ENCODE peak calls at places on chromosomes 7 and 10, in four cellular contexts. One of them, this sample, is unnamed.

GRCh38 chr10:28906934-28907333 is 229.6 kb downstream of the BAMBI start:
- DNase-seq in A549: no peak
- DNase-seq in GM12878: no peak
- DNase-seq in HepG2: no peak
- DNase-seq in this sample: no peak

GRCh38 chr10:132121511-132121830 is 55.7 kb downstream of the JAKMIP3 start:
- DNase-seq in GM12878: no peak
- DNase-seq in HepG2: no peak
- DNase-seq in A549: no peak
- DNase-seq in this sample: no peak

GRCh38 chr7:149245744-149246143 is 6.3 kb downstream of the ZNF212 start:
- DNase-seq in GM12878: no peak
- DNase-seq in A549: no peak
- DNase-seq in HepG2: no peak
- DNase-seq in this sample: no peak

GRCh38 chr7:99092064-99092720 is 51.7 kb downstream of the SMURF1 start:
- DNase-seq in HepG2: peak
- DNase-seq in GM12878: no peak
- DNase-seq in A549: no peak
- DNase-seq in this sample: no peak

GRCh38 chr7:39659356-39660013 is 36.1 kb downstream of the RALA start:
- DNase-seq in HepG2: no peak
- DNase-seq in A549: no peak
- DNase-seq in GM12878: no peak
- DNase-seq in this sample: no peak

GRCh38 chr10:92880233-92880861 is 32.0 kb downstream of the EXOC6 start:
- DNase-seq in GM12878: no peak
- DNase-seq in A549: peak
- DNase-seq in HepG2: peak
- DNase-seq in this sample: no peak

GRCh38 chr10:124308351-124308645 is 110.4 kb downstream of the OAT start:
- DNase-seq in HepG2: no peak
- DNase-seq in A549: no peak
- DNase-seq in GM12878: no peak
- DNase-seq in this sample: no peak

GRCh38 chr7:27198138-27198841 is 1.6 kb downstream of the HOXA13 start:
- DNase-seq in HepG2: no peak
- DNase-seq in GM12878: no peak
- DNase-seq in A549: no peak
- DNase-seq in this sample: no peak

GRCh38 chr7:55365680-55366460 is 733 bp downstream of the LANCL2 start:
- DNase-seq in HepG2: peak
- DNase-seq in A549: peak
- DNase-seq in GM12878: peak
- DNase-seq in this sample: peak

GRCh38 chr10:44757551-44758205 is 153.5 kb upstream of the TMEM72 start:
- DNase-seq in HepG2: no peak
- DNase-seq in A549: no peak
- DNase-seq in GM12878: no peak
- DNase-seq in this sample: no peak

GRCh38 chr10:112446055-112446854 is 459 bp downstream of the ZDHHC6 start:
- DNase-seq in GM12878: no peak
- DNase-seq in A549: no peak
- DNase-seq in HepG2: no peak
- DNase-seq in this sample: no peak

GRCh38 chr7:23383225-23383624 is 84.1 kb downstream of the MALSU1 start:
- DNase-seq in HepG2: no peak
- DNase-seq in GM12878: no peak
- DNase-seq in A549: no peak
- DNase-seq in this sample: no peak

DNA sequence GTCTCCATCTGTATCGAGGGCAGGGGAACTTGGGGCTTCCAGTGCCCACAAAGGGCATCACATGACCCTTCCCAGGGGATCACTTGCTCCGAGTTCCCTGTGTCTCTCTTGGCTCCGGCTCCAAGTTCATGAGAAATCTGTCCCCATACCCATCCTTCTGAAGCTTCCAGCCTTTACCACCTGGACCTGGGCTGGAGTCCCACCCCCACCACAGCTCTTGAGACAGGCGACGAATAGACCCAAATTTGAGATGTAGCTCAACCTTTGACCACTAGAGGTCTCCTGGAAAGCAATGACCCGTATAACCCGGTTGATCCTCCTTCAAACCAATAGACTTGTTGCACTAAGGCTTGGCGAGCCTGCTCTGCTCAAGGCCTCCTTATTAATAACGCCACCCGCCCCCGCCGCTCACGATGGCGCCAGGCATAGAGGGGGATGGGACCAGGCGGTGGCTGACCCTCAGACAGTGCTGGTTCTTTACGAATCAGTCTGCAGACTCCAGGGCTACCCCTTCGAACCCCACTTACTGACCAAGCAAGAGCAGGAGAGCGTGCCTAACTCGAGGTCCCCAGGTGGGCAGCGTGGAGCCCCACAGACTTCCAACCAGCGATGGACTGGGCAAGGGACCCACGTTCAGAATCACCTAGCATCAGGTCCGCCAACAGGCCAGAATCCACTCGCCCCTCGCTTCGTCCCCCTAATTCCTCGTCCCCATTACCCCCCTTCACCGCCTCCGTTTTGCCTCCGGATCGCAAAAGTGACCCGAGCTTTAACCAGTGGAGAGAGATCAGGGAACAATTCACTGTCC is 4.4 kb upstream of the ARID5B start:
- DNase-seq in GM12878: peak
- DNase-seq in A549: peak
- DNase-seq in HepG2: peak
- DNase-seq in this sample: peak
- TF ChIP-seq MYC in GM12878: no peak
- TF ChIP-seq MYC in A549: no peak
- TF ChIP-seq MYC in HepG2: no peak
- TF ChIP-seq MYC in this sample: no peak

GRCh38 chr10:100909506-100910260 is 3.1 kb upstream of the SLF2 start:
- DNase-seq in GM12878: no peak
- DNase-seq in HepG2: no peak
- DNase-seq in A549: no peak
- DNase-seq in this sample: no peak
- TF ChIP-seq SMC3 in GM12878: no peak
- TF ChIP-seq SMC3 in HepG2: no peak
- TF ChIP-seq SMC3 in A549: no peak
- TF ChIP-seq SMC3 in this sample: no peak

GRCh38 chr10:87546221-87546620 is 41.5 kb downstream of the MINPP1 start:
- DNase-seq in A549: no peak
- DNase-seq in GM12878: peak
- DNase-seq in HepG2: no peak
- DNase-seq in this sample: no peak
- TF ChIP-seq MYC in A549: no peak
- TF ChIP-seq MYC in GM12878: no peak
- TF ChIP-seq MYC in HepG2: no peak
- TF ChIP-seq MYC in this sample: no peak

GRCh38 chr10:86868353-86868752 is 89.1 kb downstream of the MMRN2 start:
- DNase-seq in GM12878: no peak
- DNase-seq in HepG2: no peak
- DNase-seq in A549: no peak
- DNase-seq in this sample: no peak
- TF ChIP-seq SMC3 in GM12878: no peak
- TF ChIP-seq SMC3 in HepG2: no peak
- TF ChIP-seq SMC3 in A549: no peak
- TF ChIP-seq SMC3 in this sample: no peak

GRCh38 chr10:20017961-20018360 is 201.7 kb downstream of the PLXDC2 start:
- DNase-seq in A549: no peak
- DNase-seq in HepG2: no peak
- DNase-seq in GM12878: no peak
- DNase-seq in this sample: no peak
- TF ChIP-seq MYC in A549: no peak
- TF ChIP-seq MYC in HepG2: no peak
- TF ChIP-seq MYC in GM12878: no peak
- TF ChIP-seq MYC in this sample: no peak

GRCh38 chr7:50342616-50343114 is 38.1 kb downstream of the IKZF1 start:
- DNase-seq in HepG2: no peak
- DNase-seq in A549: no peak
- DNase-seq in GM12878: no peak
- DNase-seq in this sample: no peak

GRCh38 chr7:50341709-50342108 is 37.2 kb downstream of the IKZF1 start:
- DNase-seq in A549: no peak
- DNase-seq in HepG2: no peak
- DNase-seq in GM12878: no peak
- DNase-seq in this sample: no peak

GRCh38 chr7:50335795-50336754 is 31.6 kb downstream of the IKZF1 start:
- DNase-seq in GM12878: no peak
- DNase-seq in HepG2: no peak
- DNase-seq in A549: no peak
- DNase-seq in this sample: peak

GRCh38 chr7:50336909-50337703 is 32.6 kb downstream of the IKZF1 start:
- DNase-seq in HepG2: no peak
- DNase-seq in GM12878: no peak
- DNase-seq in A549: no peak
- DNase-seq in this sample: no peak

GRCh38 chr7:50339990-50340500 is 35.5 kb downstream of the IKZF1 start:
- DNase-seq in GM12878: no peak
- DNase-seq in A549: no peak
- DNase-seq in HepG2: no peak
- DNase-seq in this sample: peak
- TF ChIP-seq SMC3 in GM12878: no peak
- TF ChIP-seq SMC3 in A549: no peak
- TF ChIP-seq SMC3 in HepG2: no peak
- TF ChIP-seq SMC3 in this sample: no peak

GRCh38 chr7:42692609-42693008 is 219.3 kb downstream of the C7orf25 start:
- DNase-seq in HepG2: no peak
- DNase-seq in A549: no peak
- DNase-seq in GM12878: no peak
- DNase-seq in this sample: no peak

GRCh38 chr7:42686594-42687156 is 225.2 kb downstream of the C7orf25 start:
- DNase-seq in A549: no peak
- DNase-seq in HepG2: no peak
- DNase-seq in GM12878: no peak
- DNase-seq in this sample: no peak

GRCh38 chr7:42685911-42686310 is 226.0 kb downstream of the C7orf25 start:
- DNase-seq in A549: no peak
- DNase-seq in GM12878: no peak
- DNase-seq in HepG2: no peak
- DNase-seq in this sample: no peak

GRCh38 chr7:42691030-42691639 is 220.7 kb downstream of the C7orf25 start:
- DNase-seq in GM12878: no peak
- DNase-seq in A549: peak
- DNase-seq in HepG2: peak
- DNase-seq in this sample: peak

DNA sequence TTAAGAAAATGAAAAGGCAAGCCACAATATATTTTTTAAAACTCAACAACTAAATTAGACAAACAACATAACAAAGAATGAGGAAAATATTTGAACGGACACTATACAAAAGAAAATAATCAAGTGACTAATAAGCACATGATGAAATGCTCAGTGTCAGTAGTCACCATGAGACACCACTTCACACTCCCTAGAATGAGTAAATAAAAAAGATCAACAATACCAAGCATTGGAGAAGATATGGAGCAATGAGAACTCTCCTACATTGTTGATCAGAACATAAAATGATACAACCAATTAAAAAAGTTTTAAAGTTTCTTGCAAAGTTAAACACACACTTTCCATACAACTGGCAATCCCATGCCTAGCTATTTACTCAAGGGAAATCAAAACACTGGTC is 222.2 kb downstream of the C7orf25 start:
- DNase-seq in GM12878: no peak
- DNase-seq in HepG2: no peak
- DNase-seq in A549: no peak
- DNase-seq in this sample: no peak
- TF ChIP-seq MYC in GM12878: no peak
- TF ChIP-seq MYC in HepG2: no peak
- TF ChIP-seq MYC in A549: no peak
- TF ChIP-seq MYC in this sample: no peak

GRCh38 chr10:72735288-72735926 is 43.5 kb downstream of the MCU start:
- DNase-seq in A549: no peak
- DNase-seq in HepG2: no peak
- DNase-seq in GM12878: no peak
- DNase-seq in this sample: no peak
- TF ChIP-seq SMC3 in A549: no peak
- TF ChIP-seq SMC3 in HepG2: no peak
- TF ChIP-seq SMC3 in GM12878: no peak
- TF ChIP-seq SMC3 in this sample: no peak

GRCh38 chr7:152108359-152108758 is 82.9 kb downstream of the GALNT11 start:
- DNase-seq in HepG2: no peak
- DNase-seq in A549: no peak
- DNase-seq in GM12878: no peak
- DNase-seq in this sample: no peak
- TF ChIP-seq MYC in HepG2: no peak
- TF ChIP-seq MYC in A549: no peak
- TF ChIP-seq MYC in GM12878: no peak
- TF ChIP-seq MYC in this sample: no peak